ENCODE peak calls at places on chromosome 18, in six cellular contexts. Q is IMR-90, X is fibroblast of villous mesenchyme, N is tibial artery, S is AG09309, B is MM.1S. J is an unnamed sample.

GRCh38 chr18:58223717-58224424 is 179.8 kb downstream of the NEDD4L start:
- DNase-seq in Q (peak; percentile 96), X (peak; percentile 91), N (no peak), S (peak; percentile 68), B (no peak), J (peak; percentile 80)

GRCh38 chr18:71995895-71996443 is 548.2 kb downstream of the CBLN2 start:
- DNase-seq in Q (no peak), X (no peak), N (no peak), S (no peak), B (no peak), J (no peak)

GRCh38 chr18:9095297-9096012 is 7.0 kb upstream of the NDUFV2 start:
- DNase-seq in Q (peak; percentile 81), X (peak; percentile 42), N (no peak), S (no peak), B (peak; percentile 69), J (peak; percentile 61)

GRCh38 chr18:9771261-9771976 is 63.3 kb downstream of the RAB31 start:
- DNase-seq in Q (peak; percentile 57), X (peak; percentile 69), N (peak; percentile 77), S (no peak), B (no peak), J (peak; percentile 54)

GRCh38 chr18:76518543-76519155 is 23.6 kb upstream of the ZNF516 start:
- DNase-seq in Q (peak; percentile 31), X (peak; percentile 58), N (peak; percentile 55), S (no peak), B (no peak), J (peak; percentile 19)

GRCh38 chr18:49814147-49814499 is 790 bp upstream of the ACAA2 start:
- DNase-seq in Q (peak; percentile 69), X (peak; percentile 78), N (peak; percentile 66), S (no peak), B (peak; percentile 41), J (peak; percentile 66)

GRCh38 chr18:79664525-79665125 is 15.0 kb upstream of the CTDP1 start:
- DNase-seq in Q (peak; percentile 85), X (peak; percentile 84), N (no peak), S (peak; percentile 38), B (no peak), J (peak; percentile 47)

GRCh38 chr18:9135912-9136314 is 668 bp upstream of the ANKRD12 start:
- DNase-seq in Q (peak; percentile 19), X (no peak), N (peak; percentile 25), S (no peak), B (peak; percentile 93), J (peak; percentile 28)

GRCh38 chr18:41753826-41754225 is 201.2 kb upstream of the PIK3C3 start:
- DNase-seq in Q (peak; percentile 24), X (no peak), N (no peak), S (no peak), B (no peak), J (no peak)

GRCh38 chr18:55163550-55163949 is 204.3 kb upstream of the CCDC68 start:
- DNase-seq in Q (no peak), X (no peak), N (no peak), S (no peak), B (no peak), J (no peak)

GRCh38 chr18:33116376-33116775 is 324.1 kb downstream of the CCDC178 start:
- DNase-seq in Q (no peak), X (no peak), N (no peak), S (no peak), B (no peak), J (no peak)

GRCh38 chr18:35862115-35862640 is 110.3 kb upstream of the RMP24 start:
- DNase-seq in Q (no peak), X (peak; percentile 5), N (no peak), S (no peak), B (no peak), J (no peak)

GRCh38 chr18:35522130-35522959 is 24.6 kb upstream of the INO80C start:
- DNase-seq in Q (no peak), X (peak; percentile 55), N (no peak), S (no peak), B (no peak), J (no peak)

GRCh38 chr18:42053188-42053781 is 98.3 kb downstream of the PIK3C3 start:
- DNase-seq in Q (peak; percentile 62), X (peak; percentile 65), N (peak; percentile 41), S (no peak), B (peak; percentile 50), J (peak; percentile 80)

GRCh38 chr18:62809900-62810299 is 94.6 kb downstream of the PHLPP1 start:
- DNase-seq in Q (peak; percentile 51), X (peak; percentile 30), N (no peak), S (no peak), B (no peak), J (no peak)

GRCh38 chr18:62812242-62812641 is 96.9 kb downstream of the PHLPP1 start:
- DNase-seq in Q (peak; percentile 48), X (peak; percentile 81), N (no peak), S (no peak), B (no peak), J (no peak)

GRCh38 chr18:62812891-62813290 is 97.5 kb downstream of the PHLPP1 start:
- DNase-seq in Q (no peak), X (no peak), N (no peak), S (no peak), B (no peak), J (no peak)

GRCh38 chr18:62810682-62811081 is 95.3 kb downstream of the PHLPP1 start:
- DNase-seq in Q (no peak), X (no peak), N (no peak), S (no peak), B (no peak), J (no peak)

DNA sequence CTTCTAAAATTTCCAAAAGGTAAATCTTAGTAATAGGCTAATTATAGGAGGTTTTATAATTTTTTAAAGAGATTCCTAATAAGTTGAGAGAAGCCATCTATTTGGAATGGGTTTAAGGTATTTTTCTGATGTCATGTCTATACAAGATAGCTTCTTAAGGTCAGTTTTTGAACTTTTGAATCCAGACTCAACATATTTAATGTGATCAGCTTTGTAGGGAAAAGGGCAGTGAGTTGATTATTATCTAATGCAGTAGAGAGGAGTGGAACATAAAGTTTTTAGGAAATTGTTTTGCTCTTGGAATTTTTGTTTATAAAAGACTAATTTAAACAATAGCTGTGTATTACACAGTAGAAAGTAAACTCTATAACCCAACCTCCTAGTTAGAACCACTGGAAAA is 96.3 kb downstream of the PHLPP1 start:
- DNase-seq in Q (no peak), X (peak; percentile 13), N (no peak), S (no peak), B (no peak), J (no peak)
- H3K4me3 ChIP-seq in Q (no peak overlapping the region), X (no peak overlapping the region), N (no peak overlapping the region), S (no peak overlapping the region), B (no peak overlapping the region), J (no peak overlapping the region)

GRCh38 chr18:7236899-7237298 is 6.0 kb downstream of the LRRC30 start:
- DNase-seq in Q (no peak), X (no peak), N (no peak), S (no peak), B (no peak), J (no peak)
- TF ChIP-seq CTCF in Q (no peak), X (no peak), N (no peak), S (no peak), B (no peak), J (no peak)

GRCh38 chr18:3624818-3625716 is 175.1 kb downstream of the TGIF1 start:
- DNase-seq in Q (peak; percentile 98), X (peak; percentile 94), N (no peak), S (peak; percentile 89), B (no peak), J (peak; percentile 98)
- H3K4me3 ChIP-seq in Q (peak overlapping the region; percentile 29), X (peak overlapping the region; percentile 22), N (no peak overlapping the region), S (peak overlapping the region; percentile 11), B (no peak overlapping the region), J (peak overlapping the region; percentile 11)

GRCh38 chr18:32067375-32068167 is 24.1 kb upstream of the RNF138 start:
- DNase-seq in Q (no peak), X (no peak), N (no peak), S (no peak), B (no peak), J (no peak)

GRCh38 chr18:32074206-32074605 is 17.5 kb upstream of the RNF138 start:
- DNase-seq in Q (no peak), X (no peak), N (no peak), S (no peak), B (no peak), J (no peak)

GRCh38 chr18:32072321-32072720 is 19.4 kb upstream of the RNF138 start:
- DNase-seq in Q (no peak), X (no peak), N (no peak), S (no peak), B (peak; percentile 14), J (peak; percentile 11)
- TF ChIP-seq CTCF in Q (peak; percentile 9), X (peak; percentile 34), N (peak; percentile 20), S (no peak), B (peak; percentile 47), J (peak; percentile 49)

DNA sequence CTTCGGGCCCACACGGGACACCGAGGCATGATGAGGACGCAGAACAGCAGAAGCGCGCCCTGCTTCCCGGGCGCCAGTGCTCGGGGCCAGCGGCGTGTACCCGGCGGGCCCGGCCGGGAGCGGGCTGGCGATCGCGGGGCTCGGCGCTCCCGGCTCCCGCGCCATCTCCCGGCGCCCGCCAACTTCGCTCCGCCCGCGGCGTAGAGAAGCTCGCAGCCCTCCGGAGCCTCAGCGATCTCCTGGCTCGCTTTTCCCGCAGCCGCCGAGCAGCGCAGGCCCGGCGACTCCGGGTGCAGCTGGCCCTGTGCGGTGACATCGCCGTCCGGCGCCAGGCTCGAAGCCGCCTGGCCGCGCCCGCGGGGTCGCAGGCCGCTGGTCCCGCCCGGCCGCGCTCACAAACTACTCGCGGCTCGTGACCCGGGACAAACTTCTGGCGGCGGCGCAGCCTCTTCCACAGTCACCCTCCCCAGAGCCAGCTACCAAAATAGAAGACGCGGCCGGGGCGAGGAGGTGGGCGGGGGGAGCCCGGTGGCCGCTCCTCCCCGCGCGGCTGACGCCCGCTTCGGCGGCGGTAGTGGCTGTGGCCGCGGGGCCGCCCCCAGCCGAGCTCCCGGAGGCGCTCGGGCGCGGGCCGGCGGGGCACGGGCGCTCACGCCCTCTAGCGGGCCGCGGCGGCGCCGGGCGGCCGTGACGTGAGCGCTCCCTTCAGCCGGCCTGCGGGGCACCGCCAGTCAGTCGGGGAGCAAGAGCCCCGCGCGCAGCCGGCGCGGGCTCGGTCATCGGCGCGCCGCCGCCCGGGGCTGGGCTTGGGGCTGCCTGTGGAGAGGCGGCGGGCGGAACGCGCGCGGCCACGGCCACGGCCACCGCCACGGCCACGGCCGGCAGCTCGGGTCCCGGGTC is at the start of gene PTPRM:
- DNase-seq in Q (peak; percentile 78), X (peak; percentile 73), N (peak; percentile 95), S (no peak), B (peak; percentile 85), J (peak; percentile 68)
- H3K4me3 ChIP-seq in Q (peak within 1 kb of the TSS; percentile 96), X (peak within 1 kb of the TSS; percentile 74), N (peak within 1 kb of the TSS; percentile 83), S (peak within 1 kb of the TSS; percentile 94), B (peak within 1 kb of the TSS; percentile 94), J (peak within 1 kb of the TSS; percentile 78)